ENCODE peak calls at places on chromosomes 5 and 9, in ten cellular contexts. Y, H, L, U, G, N, Z, R, E and J are unnamed samples.

GRCh38 chr9:81559197-81559596 is 130.2 kb downstream of the TLE1 start:
- DNase-seq in U (no peak), Y (no peak), L (no peak), N (no peak), H (no peak), E (no peak), G (no peak), Z (no peak), R (no peak), J (peak; percentile 21)

GRCh38 chr5:150641006-150641570 is 628 bp downstream of the SYNPO start:
- DNase-seq in E (peak; percentile 72), U (no peak), Z (no peak), L (no peak), G (no peak), R (no peak), H (peak; percentile 52), Y (peak; percentile 69), N (no peak), J (peak; percentile 86)

GRCh38 chr5:77133061-77133758 is 46.1 kb upstream of the ZBED3 start:
- DNase-seq in U (peak; percentile 98), G (no peak), N (peak; percentile 28), Z (no peak), H (peak; percentile 94), R (peak; percentile 33), Y (peak; percentile 60), L (no peak), E (peak; percentile 69), J (peak; percentile 99)

GRCh38 chr5:142432961-142433360 is 108.1 kb upstream of the SPRY4 start:
- DNase-seq in Y (no peak), Z (peak; percentile 84), G (no peak), E (no peak), L (no peak), H (no peak), U (peak; percentile 42), R (no peak), N (peak; percentile 25), J (no peak)

GRCh38 chr5:174505621-174506020 is 218.8 kb upstream of the MSX2 start:
- DNase-seq in N (no peak), G (no peak), L (no peak), Z (no peak), U (peak; percentile 27), Y (peak; percentile 48), E (no peak), R (no peak), H (no peak), J (peak; percentile 39)

GRCh38 chr5:50717615-50718014 is 51.2 kb downstream of the PARP8 start:
- DNase-seq in U (no peak), N (no peak), Y (no peak), H (no peak), G (no peak), L (no peak), Z (no peak), R (no peak), E (no peak), J (no peak)

GRCh38 chr5:107272954-107273353 is 397.8 kb downstream of the EFNA5 start:
- DNase-seq in R (no peak), Z (peak; percentile 68), L (no peak), E (no peak), Y (no peak), G (no peak), N (no peak), H (no peak), U (no peak), J (no peak)

GRCh38 chr9:98538626-98539031 is 170.1 kb downstream of the GABBR2 start:
- DNase-seq in E (no peak), G (no peak), Y (no peak), L (no peak), H (no peak), R (no peak), N (no peak), U (no peak), Z (no peak), J (peak; percentile 64)

GRCh38 chr5:119274767-119275130 is 81.1 kb upstream of the TNFAIP8 start:
- DNase-seq in R (no peak), Z (peak; percentile 36), E (no peak), U (peak; percentile 83), H (peak; percentile 61), N (no peak), L (no peak), Y (no peak), G (no peak), J (peak; percentile 75)

GRCh38 chr9:16003785-16004184 is 450.9 kb downstream of the CCDC171 start:
- DNase-seq in H (no peak), U (no peak), N (no peak), E (no peak), Y (no peak), Z (no peak), G (no peak), L (no peak), R (no peak), J (no peak)

GRCh38 chr5:155316310-155316709 is 302.8 kb downstream of the KIF4B start:
- DNase-seq in R (no peak), U (no peak), N (no peak), H (no peak), Y (no peak), L (no peak), Z (no peak), E (no peak), G (no peak), J (no peak)

GRCh38 chr5:113866763-113867162 is 353.3 kb downstream of the YTHDC2 start:
- DNase-seq in E (no peak), R (no peak), Z (no peak), Y (no peak), L (no peak), H (no peak), N (no peak), U (no peak), G (no peak), J (no peak)

GRCh38 chr9:70403618-70404025 is 10.8 kb downstream of the KLF9 start:
- DNase-seq in E (peak; percentile 20), Z (no peak), H (peak; percentile 37), Y (no peak), R (no peak), U (no peak), N (no peak), L (no peak), G (no peak), J (peak; percentile 57)
- H3K4me1 ChIP-seq in E (peaks cover 56% of the 10 kb centered on the region), Z (no peaks in the 10 kb centered on the region), H (peaks cover 3% of the 10 kb centered on the region), Y (peaks cover 63% of the 10 kb centered on the region), R (peaks cover 6% of the 10 kb centered on the region), U (peaks cover 6% of the 10 kb centered on the region), N (peaks cover 94% of the 10 kb centered on the region), L (peaks cover 7% of the 10 kb centered on the region), G (no peaks in the 10 kb centered on the region), J (peaks cover 45% of the 10 kb centered on the region)

GRCh38 chr9:124280176-124280691 is 22.5 kb downstream of the NEK6 start:
- DNase-seq in G (no peak), H (peak; percentile 90), Z (no peak), E (peak; percentile 64), Y (peak; percentile 81), L (no peak), N (no peak), R (no peak), U (no peak), J (peak; percentile 80)
- H3K4me1 ChIP-seq in G (no peaks in the 10 kb centered on the region), H (peaks cover 66% of the 10 kb centered on the region), Z (no peaks in the 10 kb centered on the region), E (peaks cover 35% of the 10 kb centered on the region), Y (peaks cover 56% of the 10 kb centered on the region), L (no peaks in the 10 kb centered on the region), N (peaks cover 39% of the 10 kb centered on the region), R (peaks cover 25% of the 10 kb centered on the region), U (peaks cover 23% of the 10 kb centered on the region), J (peaks cover 20% of the 10 kb centered on the region)

GRCh38 chr9:125648294-125648693 is 58.7 kb downstream of the MAPKAP1 start:
- DNase-seq in L (no peak), U (no peak), R (no peak), G (no peak), E (no peak), Z (no peak), H (no peak), Y (no peak), N (no peak), J (no peak)
- H3K4me1 ChIP-seq in L (peaks cover 19% of the 10 kb centered on the region), U (peaks cover 29% of the 10 kb centered on the region), R (no peaks in the 10 kb centered on the region), G (no peaks in the 10 kb centered on the region), E (peaks cover 2% of the 10 kb centered on the region), Z (peaks cover 8% of the 10 kb centered on the region), H (peaks cover 4% of the 10 kb centered on the region), Y (peaks cover 15% of the 10 kb centered on the region), N (no peaks in the 10 kb centered on the region), J (peaks cover 57% of the 10 kb centered on the region)

GRCh38 chr5:149452007-149452664 is 73.0 kb upstream of the IL17B start:
- DNase-seq in U (no peak), H (peak; percentile 93), E (peak; percentile 57), L (peak; percentile 74), G (peak; percentile 83), N (peak; percentile 82), R (peak; percentile 85), Z (peak; percentile 95), Y (no peak), J (peak; percentile 43)
- H3K4me1 ChIP-seq in U (peaks cover 55% of the 10 kb centered on the region), H (peaks cover 46% of the 10 kb centered on the region), E (peaks cover 28% of the 10 kb centered on the region), L (no peaks in the 10 kb centered on the region), G (peaks cover 46% of the 10 kb centered on the region), N (peaks cover 49% of the 10 kb centered on the region), R (peaks cover 28% of the 10 kb centered on the region), Z (no peaks in the 10 kb centered on the region), Y (peaks cover 25% of the 10 kb centered on the region), J (peaks cover 63% of the 10 kb centered on the region)

GRCh38 chr5:132427285-132428146 is 58.0 kb downstream of the SLC22A5 start:
- DNase-seq in U (no peak), H (no peak), Y (no peak), Z (peak; percentile 70), G (peak; percentile 34), L (no peak), R (peak; percentile 79), N (peak; percentile 80), E (peak; percentile 12), J (peak; percentile 30)

GRCh38 chr5:132426525-132427138 is 57.1 kb downstream of the SLC22A5 start:
- DNase-seq in Z (peak; percentile 96), G (no peak), N (peak; percentile 86), L (peak; percentile 78), Y (peak; percentile 45), R (peak; percentile 74), U (peak; percentile 95), H (peak; percentile 97), E (peak; percentile 72), J (peak; percentile 97)

GRCh38 chr5:132425009-132425937 is 55.8 kb downstream of the SLC22A5 start:
- DNase-seq in L (no peak), Z (no peak), U (peak; percentile 92), R (peak; percentile 31), H (peak; percentile 91), G (no peak), E (peak; percentile 17), Y (no peak), N (peak; percentile 54), J (peak; percentile 95)

GRCh38 chr5:132424167-132424935 is 54.8 kb downstream of the SLC22A5 start:
- DNase-seq in H (no peak), N (no peak), E (peak; percentile 6), U (no peak), L (no peak), R (peak; percentile 16), G (no peak), Z (no peak), Y (no peak), J (no peak)

GRCh38 chr5:132425975-132426524 is 56.5 kb downstream of the SLC22A5 start:
- DNase-seq in U (no peak), E (no peak), R (no peak), N (no peak), L (no peak), H (no peak), Y (no peak), G (no peak), Z (no peak), J (peak; percentile 29)
- H3K4me1 ChIP-seq in U (peaks cover 69% of the 10 kb centered on the region), E (peaks cover 30% of the 10 kb centered on the region), R (peaks cover 73% of the 10 kb centered on the region), N (peaks cover 95% of the 10 kb centered on the region), L (no peaks in the 10 kb centered on the region), H (peaks cover 38% of the 10 kb centered on the region), Y (peaks cover 36% of the 10 kb centered on the region), G (peaks cover 20% of the 10 kb centered on the region), Z (peaks cover 14% of the 10 kb centered on the region), J (peaks cover 67% of the 10 kb centered on the region)